ENCODE peak calls at places on chromosomes 16 and 17, in eight cellular contexts. G is left lung, X is SK-N-SH, C is heart left ventricle, V is K562, Y is esophagus squamous epithelium, S is heart right ventricle, I is aorta. L is an unnamed sample.
A peak's percentile ranks its signal among the peaks of the same experiment; 100 is the strongest.

GRCh38 chr17:4715071-4715749 is 4.8 kb downstream of the ARRB2 start:
- DNase-seq in I (peak; percentile 47), C (no peak), X (no peak), G (no peak), S (no peak), V (no peak), Y (no peak), L (no peak)

GRCh38 chr17:2594657-2595085 is 1.2 kb downstream of the PAFAH1B1 start:
- DNase-seq in X (no peak), I (no peak), C (no peak), G (no peak), Y (no peak), S (no peak), V (no peak), L (no peak)

GRCh38 chr17:17018612-17019429 is 23.4 kb upstream of the MPRIP start:
- DNase-seq in Y (no peak), I (peak; percentile 44), C (no peak), S (no peak), X (no peak), V (no peak), G (peak; percentile 70), L (peak; percentile 57)

GRCh38 chr17:37478187-37478586 is 11.5 kb upstream of the DUSP14 start:
- DNase-seq in C (peak; percentile 69), I (no peak), Y (no peak), X (no peak), S (peak; percentile 42), G (no peak), V (no peak), L (no peak)

GRCh38 chr16:1534021-1535020 is 855 bp downstream of the TMEM204 start:
- DNase-seq in Y (no peak), X (no peak), I (peak; percentile 82), C (no peak), V (no peak), G (no peak), S (peak; percentile 40), L (no peak)

GRCh38 chr17:55407641-55408566 is 13.7 kb downstream of the MMD start:
- DNase-seq in C (no peak), X (no peak), G (no peak), I (no peak), V (no peak), Y (no peak), S (no peak), L (no peak)

GRCh38 chr16:74740795-74741304 is 33.8 kb downstream of the FA2H start:
- DNase-seq in I (no peak), G (no peak), S (peak; percentile 28), C (no peak), Y (no peak), V (no peak), X (no peak), L (peak; percentile 96)

GRCh38 chr16:4537376-4538066 is 1.1 kb downstream of the CDIP1 start:
- DNase-seq in I (peak; percentile 82), C (no peak), X (peak; percentile 66), S (peak; percentile 37), V (no peak), G (no peak), Y (no peak), L (peak; percentile 64)

GRCh38 chr17:45029758-45030423 is 21.5 kb downstream of the DCAKD start:
- DNase-seq in C (no peak), I (no peak), S (no peak), Y (no peak), X (no peak), G (no peak), V (no peak), L (no peak)

GRCh38 chr17:73820686-73821448 is 176.6 kb upstream of the SDK2 start:
- DNase-seq in X (peak; percentile 85), S (no peak), G (no peak), I (no peak), V (no peak), C (no peak), Y (no peak), L (no peak)

GRCh38 chr16:20969386-20969785 is 68.8 kb downstream of the LYRM1 start:
- DNase-seq in Y (no peak), S (no peak), X (no peak), C (no peak), I (no peak), V (no peak), G (no peak), L (no peak)

GRCh38 chr17:27336217-27336616 is 42.3 kb downstream of the WSB1 start:
- DNase-seq in Y (no peak), V (no peak), I (no peak), C (peak; percentile 50), G (no peak), S (no peak), X (no peak), L (no peak)

GRCh38 chr16:11677959-11678881 is 10.0 kb downstream of the SNN start:
- DNase-seq in V (no peak), S (no peak), Y (no peak), C (peak; percentile 20), X (no peak), I (peak; percentile 31), G (no peak), L (no peak)

GRCh38 chr17:14048169-14048568 is 21.1 kb upstream of the COX10 start:
- DNase-seq in I (no peak), S (no peak), G (no peak), Y (no peak), V (peak; percentile 23), C (no peak), X (peak; percentile 33), L (no peak)

GRCh38 chr16:67404740-67405226 is 11.5 kb upstream of the TPPP3 start:
- DNase-seq in Y (no peak), G (no peak), S (no peak), C (no peak), I (peak; percentile 7), X (no peak), V (no peak), L (peak; percentile 86)

GRCh38 chr16:75039941-75040340 is 41.1 kb downstream of the ZNRF1 start:
- DNase-seq in C (no peak), I (no peak), V (no peak), S (no peak), X (no peak), Y (no peak), G (no peak), L (no peak)

GRCh38 chr17:27367121-27367981 is 73.4 kb downstream of the WSB1 start:
- DNase-seq in X (no peak), G (no peak), C (no peak), S (no peak), V (no peak), I (peak; percentile 72), Y (no peak), L (no peak)

GRCh38 chr17:18040287-18040858 is 1.2 kb downstream of the GID4 start:
- DNase-seq in S (no peak), G (no peak), X (no peak), Y (no peak), V (peak; percentile 30), I (no peak), C (no peak), L (no peak)

GRCh38 chr16:6687593-6687992 is 645.1 kb upstream of the RBFOX1 start:
- DNase-seq in Y (no peak), V (peak; percentile 25), S (no peak), G (no peak), X (no peak), C (no peak), I (no peak), L (no peak)

DNA sequence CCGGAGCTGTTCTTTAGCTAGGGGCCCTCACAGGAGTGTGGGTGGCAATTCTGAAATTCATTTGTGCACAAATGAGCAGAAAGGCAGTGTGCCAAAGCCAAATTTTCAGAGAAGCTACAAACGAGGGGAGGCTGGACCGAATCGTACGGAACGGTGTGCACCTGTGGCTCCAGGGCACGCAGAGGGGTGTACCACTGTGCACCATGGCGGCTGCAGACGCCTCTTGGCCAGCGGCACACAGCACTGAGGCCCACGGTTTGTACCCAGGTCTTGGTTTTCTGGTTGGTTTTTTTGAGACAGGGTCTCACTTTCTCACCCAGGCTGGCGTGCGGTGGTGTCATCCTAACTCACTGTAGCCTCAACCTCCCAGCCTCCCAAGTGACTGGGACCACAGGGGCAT is 14.9 kb downstream of the CHMP1A start:
- DNase-seq in S (no peak), C (no peak), G (no peak), Y (no peak), V (no peak), X (no peak), I (no peak), L (no peak)
- H3K27ac ChIP-seq in S (no peak overlapping the region), C (no peak overlapping the region), G (no peak overlapping the region), Y (no peak overlapping the region), V (no peak overlapping the region), X (no peak overlapping the region), I (no peak overlapping the region), L (no peak overlapping the region)

GRCh38 chr16:84215531-84215930 is 24.3 kb downstream of the KCNG4 start:
- DNase-seq in G (no peak), I (no peak), C (no peak), Y (no peak), S (no peak), X (peak; percentile 74), V (no peak), L (no peak)

GRCh38 chr16:84212154-84212553 is 21.2 kb downstream of the ADAD2 start:
- DNase-seq in X (no peak), Y (no peak), I (no peak), V (no peak), G (no peak), S (no peak), C (no peak), L (no peak)

GRCh38 chr16:84218176-84218776 is 21.5 kb downstream of the KCNG4 start:
- DNase-seq in C (no peak), G (no peak), X (no peak), S (no peak), I (no peak), V (no peak), Y (no peak), L (no peak)

GRCh38 chr16:84212631-84213030 is 21.7 kb downstream of the ADAD2 start:
- DNase-seq in C (no peak), V (no peak), S (no peak), X (no peak), I (no peak), G (no peak), Y (no peak), L (no peak)

GRCh38 chr16:84214451-84215066 is 23.6 kb downstream of the ADAD2 start:
- DNase-seq in X (no peak), Y (no peak), G (no peak), I (no peak), S (no peak), V (no peak), C (no peak), L (no peak)
- H3K36me3 ChIP-seq in X (no peaks in the 10 kb centered on the region), Y (no peaks in the 10 kb centered on the region), G (no peaks in the 10 kb centered on the region), I (no peaks in the 10 kb centered on the region), S (no peaks in the 10 kb centered on the region), V (no peaks in the 10 kb centered on the region), C (no peaks in the 10 kb centered on the region), L (no peaks in the 10 kb centered on the region)

DNA sequence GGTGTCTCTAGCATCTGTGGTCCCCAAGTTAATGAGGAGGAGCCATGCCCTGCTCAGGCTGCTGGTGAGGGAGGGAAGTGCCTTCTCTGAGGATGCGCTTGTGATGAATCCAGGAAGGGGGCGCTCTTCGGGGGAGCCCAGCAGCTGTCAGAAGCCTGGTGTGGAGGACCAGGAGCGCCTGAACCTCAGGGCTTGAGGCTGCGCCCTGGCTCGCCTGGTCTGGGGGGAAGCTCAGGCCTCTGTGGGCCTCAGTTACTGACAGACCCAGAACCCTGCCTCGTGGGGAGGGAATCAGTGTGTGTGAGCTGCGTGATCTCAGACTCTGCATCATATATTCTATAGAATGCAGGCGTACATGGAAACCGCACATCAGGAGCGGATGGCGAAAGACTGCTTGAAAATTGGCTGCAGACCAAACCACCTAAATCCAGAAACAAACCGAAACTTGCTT is 126.1 kb downstream of the SEC14L1 start:
- DNase-seq in V (peak; percentile 74), S (no peak), C (no peak), Y (no peak), G (no peak), I (no peak), X (peak; percentile 71), L (no peak)
- H3K4me3 ChIP-seq in V (no peak overlapping the region), S (no peak overlapping the region), C (no peak overlapping the region), Y (no peak overlapping the region), G (no peak overlapping the region), I (no peak overlapping the region), X (no peak overlapping the region), L (no peak overlapping the region)

GRCh38 chr16:8194795-8195194 is 395.5 kb downstream of the TMEM114 start:
- DNase-seq in X (peak; percentile 10), V (peak; percentile 68), S (no peak), I (no peak), C (no peak), Y (no peak), G (no peak), L (no peak)
- H3K27ac ChIP-seq in X (no peak overlapping the region), V (no peak overlapping the region), S (no peak overlapping the region), I (no peak overlapping the region), C (no peak overlapping the region), Y (no peak overlapping the region), G (no peak overlapping the region), L (no peak overlapping the region)

L was measured in pancreas.